ENCODE peak calls at places on chromosomes 3 and 15, in ten cellular contexts. Q is NCI-H1092; E is effector CD8-positive, alpha-beta T cell; G is activated CD4-positive, alpha-beta T cell treated with anti-CD3 and anti-CD28 coated beads for 36 hours; L is effector memory CD4-positive, alpha-beta T cell; K is GM20000; B is HTR-8/SVneo; A is stimulated activated CD8-positive, alpha-beta memory T cell treated with anti-CD3 and anti-CD28 coated beads, Interleukin-7, amount 100 ng/mL, for 1 hour; S is psoas muscle; Z is GM23338. T is an unnamed sample.

GRCh38 chr15:38320181-38320580 is 67.5 kb downstream of the SPRED1 start:
- DNase-seq in Q (no peak), B (no peak), L (no peak), Z (no peak), E (no peak), G (no peak), S (no peak), K (no peak), A (no peak), T (no peak)

GRCh38 chr3:6025032-6025431 is 835.9 kb upstream of the GRM7 start:
- DNase-seq in L (no peak), G (no peak), B (no peak), S (no peak), K (no peak), Z (no peak), A (no peak), Q (no peak), E (no peak), T (no peak)

GRCh38 chr3:149621218-149622005 is 36.4 kb downstream of the WWTR1 start:
- DNase-seq in A (no peak), K (no peak), E (no peak), Z (peak), L (no peak), Q (no peak), G (peak), B (peak), S (no peak), T (no peak)

GRCh38 chr15:92018535-92019239 is 165.2 kb downstream of the SLCO3A1 start:
- DNase-seq in K (no peak), L (no peak), Z (no peak), A (no peak), E (no peak), B (no peak), G (no peak), S (no peak), Q (no peak), T (peak)

GRCh38 chr3:16066975-16067374 is 107.5 kb upstream of the GALNT15 start:
- DNase-seq in E (no peak), L (no peak), G (no peak), K (no peak), S (no peak), Q (no peak), A (no peak), B (no peak), Z (no peak), T (no peak)

GRCh38 chr3:111956995-111957736 is 21.7 kb upstream of the ABHD10 start:
- DNase-seq in B (no peak), A (no peak), Z (peak), L (no peak), Q (no peak), S (no peak), E (no peak), K (no peak), G (no peak), T (no peak)

GRCh38 chr3:11254876-11255275 is 17.3 kb upstream of the ATG7 start:
- DNase-seq in B (no peak), G (no peak), S (no peak), Z (no peak), Q (no peak), A (no peak), K (no peak), E (no peak), L (no peak), T (no peak)

GRCh38 chr15:83276661-83277060 is 7.8 kb downstream of the BNC1 start:
- DNase-seq in G (no peak), K (no peak), E (no peak), S (no peak), L (no peak), Q (no peak), Z (no peak), B (no peak), A (no peak), T (no peak)

GRCh38 chr3:195540526-195540925 is 2.6 kb downstream of the PPP1R2 start:
- DNase-seq in S (no peak), B (no peak), A (no peak), Z (no peak), L (no peak), G (no peak), E (no peak), K (no peak), Q (no peak), T (no peak)

GRCh38 chr3:184234224-184234623 is 4.8 kb downstream of the VWA5B2 start:
- DNase-seq in L (no peak), Z (peak), G (no peak), K (peak), E (no peak), S (peak), B (peak), A (no peak), Q (no peak), T (no peak)

GRCh38 chr15:101151286-101151685 is 100.6 kb downstream of the CHSY1 start:
- DNase-seq in B (no peak), K (no peak), L (no peak), G (no peak), A (no peak), Q (no peak), E (no peak), Z (no peak), S (no peak), T (no peak)

GRCh38 chr15:85504739-85505676 is 124.6 kb downstream of the AKAP13 start:
- DNase-seq in E (no peak), Z (peak), B (peak), K (peak), S (no peak), Q (peak), G (peak), L (no peak), A (no peak), T (no peak)

GRCh38 chr3:156014456-156014855 is 105.9 kb upstream of the KCNAB1 start:
- DNase-seq in A (no peak), K (no peak), E (no peak), Q (no peak), S (no peak), Z (no peak), G (no peak), L (no peak), B (no peak), T (no peak)

T was measured in NCI-H187.